ENCODE peak calls at places on chromosomes 4 and X, in nine cellular contexts. G is A549; W is activated CD8-positive, alpha-beta memory T cell treated with anti-CD3 and anti-CD28 coated beads, Interleukin-2, amount 10 ng/mL, durations not matched to agents 7 days and 5 days; U is cerebellar cortex; R is activated CD4-positive, alpha-beta T cell treated with anti-CD3 and anti-CD28 coated beads, Interleukin-2, amount 50 U/mL, for 48 hours; H is astrocyte of the hippocampus; M is ACHN; D is activated T-cell treated with anti-CD3 and anti-CD28 coated beads, Interleukin-2, amount 50 U/mL, for 24 hours; T is iris pigment epithelial cell. E is an unnamed sample.

GRCh38 chr4:182448281-182449151 is 205.3 kb downstream of the TENM3 start:
- DNase-seq in U (peak), R (peak), G (peak), W (peak), M (peak), D (peak), T (peak), H (peak), E (peak)

GRCh38 chr4:80521438-80521837 is 185.9 kb downstream of the CFAP299 start:
- DNase-seq in U (no peak), G (no peak), H (no peak), R (no peak), T (no peak), W (no peak), M (no peak), D (no peak), E (no peak)

GRCh38 chrX:72258174-72258573 is 18.9 kb downstream of the RPS4X start:
- DNase-seq in M (peak), T (peak), H (peak), R (no peak), G (peak), D (no peak), W (no peak), U (no peak), E (no peak)

GRCh38 chr4:8721621-8722020 is 129.1 kb downstream of the CPZ start:
- DNase-seq in U (no peak), D (no peak), T (no peak), M (no peak), W (no peak), R (no peak), G (no peak), H (no peak), E (no peak)

GRCh38 chr4:81314196-81314896 is 99.3 kb upstream of the PRKG2 start:
- DNase-seq in D (no peak), W (no peak), R (no peak), G (no peak), H (no peak), U (no peak), T (peak), M (peak), E (no peak)

GRCh38 chr4:166153539-166153938 is 280.5 kb downstream of the TLL1 start:
- DNase-seq in D (no peak), M (no peak), U (no peak), T (no peak), W (no peak), R (no peak), G (no peak), H (no peak), E (no peak)

GRCh38 chr4:117691572-117692351 is 342.5 kb upstream of the NDST3 start:
- DNase-seq in M (no peak), R (no peak), H (no peak), U (no peak), T (no peak), W (no peak), D (no peak), G (no peak), E (no peak)

GRCh38 chrX:7414753-7415152 is 266.8 kb upstream of the PUDP start:
- DNase-seq in T (no peak), H (no peak), U (no peak), W (no peak), D (no peak), M (no peak), G (no peak), R (no peak), E (no peak)

GRCh38 chrX:135112096-135112729 is 8.1 kb downstream of the ETDB start:
- DNase-seq in U (peak), G (peak), H (peak), M (peak), T (peak), W (peak), D (peak), R (peak), E (no peak)

GRCh38 chr4:84905646-84906045 is 60.8 kb downstream of the WDFY3 start:
- DNase-seq in U (peak), R (no peak), T (no peak), H (no peak), D (no peak), G (no peak), W (no peak), M (no peak), E (no peak)

GRCh38 chr4:11182586-11183357 is 245.9 kb downstream of the HS3ST1 start:
- DNase-seq in D (no peak), T (peak), W (no peak), M (no peak), G (no peak), R (no peak), U (no peak), H (peak), E (no peak)

GRCh38 chr4:98890698-98891097 is 38.2 kb downstream of the EIF4E start:
- DNase-seq in H (no peak), T (peak), D (no peak), G (no peak), M (no peak), W (no peak), U (no peak), R (no peak), E (no peak)

GRCh38 chrX:13142891-13143290 is 98.5 kb upstream of the FAM9C start:
- DNase-seq in T (no peak), W (no peak), G (no peak), U (no peak), R (no peak), M (no peak), H (no peak), D (no peak), E (no peak)

GRCh38 chr4:183722738-183723560 is 63.9 kb downstream of the TRAPPC11 start:
- DNase-seq in G (no peak), R (peak), H (peak), D (peak), W (peak), U (no peak), T (peak), M (peak), E (peak)

GRCh38 chr4:152014280-152014679 is 253.5 kb upstream of the GATB start:
- DNase-seq in D (peak), H (no peak), M (no peak), R (peak), W (peak), T (no peak), G (no peak), U (no peak), E (peak)

GRCh38 chr4:95129708-95130343 is 372.1 kb downstream of the BMPR1B start:
- DNase-seq in M (peak), G (peak), U (no peak), R (no peak), H (peak), W (no peak), D (no peak), T (peak), E (no peak)

GRCh38 chr4:114601304-114602052 is 2.9 kb downstream of the UGT8 start:
- DNase-seq in D (no peak), T (no peak), U (no peak), G (no peak), H (no peak), R (no peak), M (no peak), W (no peak), E (no peak)

GRCh38 chr4:168496834-168497233 is at the start of gene PALLD:
- DNase-seq in M (no peak), H (peak), R (no peak), D (no peak), T (peak), G (no peak), W (no peak), U (no peak), E (no peak)

GRCh38 chr4:64581422-64581821 is 172.2 kb upstream of the TECRL start:
- DNase-seq in M (peak), T (peak), H (peak), G (no peak), R (no peak), U (no peak), W (no peak), D (no peak), E (no peak)

GRCh38 chr4:28179126-28179525 is 1318.5 kb downstream of the STIM2 start:
- DNase-seq in H (no peak), U (no peak), G (no peak), M (no peak), T (peak), D (no peak), W (no peak), R (no peak), E (no peak)

GRCh38 chr4:153332936-153333335 is 11.6 kb upstream of the MND1 start:
- DNase-seq in D (no peak), T (peak), U (no peak), G (no peak), R (no peak), H (no peak), W (no peak), M (no peak), E (no peak)

GRCh38 chrX:136816970-136817369 is 36.2 kb upstream of the ARHGEF6 start:
- DNase-seq in H (peak), R (no peak), G (no peak), M (no peak), U (no peak), D (no peak), W (no peak), T (peak), E (no peak)

GRCh38 chr4:94408549-94409374 is 43.0 kb upstream of the PDLIM5 start:
- DNase-seq in D (no peak), U (no peak), G (no peak), H (peak), R (no peak), T (peak), W (no peak), M (no peak), E (no peak)